ENCODE peak calls at places on chromosome 14, in seven cellular contexts. One of them, this sample, is unnamed.

GRCh38 chr14:58820032-58820431 is 182.3 kb downstream of the DACT1 start:
- DNase-seq in AG09319: no peak
- DNase-seq in neural crest cell: no peak
- DNase-seq in mucosa of descending colon: no peak
- DNase-seq in AG09309: no peak
- DNase-seq in HL-60: no peak
- DNase-seq in lung: no peak
- DNase-seq in this sample: no peak

GRCh38 chr14:77128414-77128891 is 13.1 kb downstream of the ZDHHC22 start:
- DNase-seq in mucosa of descending colon: no peak
- DNase-seq in AG09309: no peak
- DNase-seq in HL-60: no peak
- DNase-seq in lung: no peak
- DNase-seq in neural crest cell: no peak
- DNase-seq in AG09319: no peak
- DNase-seq in this sample: no peak

GRCh38 chr14:59918824-59919581 is 941 bp upstream of the LRRC9 start:
- DNase-seq in HL-60: no peak
- DNase-seq in AG09309: no peak
- DNase-seq in lung: no peak
- DNase-seq in neural crest cell: no peak
- DNase-seq in mucosa of descending colon: peak; percentile 24
- DNase-seq in AG09319: peak; percentile 3
- DNase-seq in this sample: peak; percentile 20

GRCh38 chr14:88877192-88877591 is 52.7 kb downstream of the TTC8 start:
- DNase-seq in AG09309: no peak
- DNase-seq in lung: no peak
- DNase-seq in HL-60: no peak
- DNase-seq in neural crest cell: no peak
- DNase-seq in mucosa of descending colon: no peak
- DNase-seq in AG09319: no peak
- DNase-seq in this sample: no peak

GRCh38 chr14:70707138-70708038 is 65.7 kb downstream of the TTC9 start:
- DNase-seq in neural crest cell: no peak
- DNase-seq in AG09309: peak; percentile 23
- DNase-seq in lung: peak; percentile 49
- DNase-seq in mucosa of descending colon: no peak
- DNase-seq in HL-60: no peak
- DNase-seq in AG09319: no peak
- DNase-seq in this sample: no peak

GRCh38 chr14:53542692-53543091 is 389.6 kb upstream of the DDHD1 start:
- DNase-seq in lung: peak; percentile 35
- DNase-seq in AG09309: no peak
- DNase-seq in HL-60: no peak
- DNase-seq in neural crest cell: no peak
- DNase-seq in AG09319: no peak
- DNase-seq in mucosa of descending colon: no peak
- DNase-seq in this sample: peak; percentile 59

GRCh38 chr14:38197001-38197760 is 10.5 kb upstream of the SSTR1 start:
- DNase-seq in neural crest cell: no peak
- DNase-seq in lung: no peak
- DNase-seq in mucosa of descending colon: no peak
- DNase-seq in AG09309: no peak
- DNase-seq in HL-60: no peak
- DNase-seq in AG09319: peak; percentile 75
- DNase-seq in this sample: peak; percentile 33

GRCh38 chr14:64654931-64655330 is 49.3 kb upstream of the PLEKHG3 start:
- DNase-seq in HL-60: peak; percentile 37
- DNase-seq in neural crest cell: no peak
- DNase-seq in AG09319: no peak
- DNase-seq in AG09309: no peak
- DNase-seq in mucosa of descending colon: no peak
- DNase-seq in lung: no peak
- DNase-seq in this sample: peak; percentile 83

GRCh38 chr14:32254952-32255679 is 52.0 kb upstream of the RNU6-8 start:
- DNase-seq in neural crest cell: peak; percentile 66
- DNase-seq in AG09319: peak; percentile 52
- DNase-seq in lung: peak; percentile 64
- DNase-seq in AG09309: peak; percentile 28
- DNase-seq in mucosa of descending colon: peak; percentile 66
- DNase-seq in HL-60: peak; percentile 29
- DNase-seq in this sample: peak; percentile 75

GRCh38 chr14:101939771-101940170 is 24.6 kb upstream of the DYNC1H1 start:
- DNase-seq in lung: no peak
- DNase-seq in HL-60: no peak
- DNase-seq in mucosa of descending colon: no peak
- DNase-seq in neural crest cell: no peak
- DNase-seq in AG09319: no peak
- DNase-seq in AG09309: no peak
- DNase-seq in this sample: no peak

GRCh38 chr14:103540816-103541493 is 12.0 kb downstream of the TRMT61A start:
- DNase-seq in HL-60: no peak
- DNase-seq in AG09309: no peak
- DNase-seq in neural crest cell: no peak
- DNase-seq in mucosa of descending colon: peak; percentile 45
- DNase-seq in AG09319: no peak
- DNase-seq in lung: no peak
- DNase-seq in this sample: no peak

GRCh38 chr14:87043667-87044200 is 949.2 kb downstream of the GALC start:
- DNase-seq in AG09319: no peak
- DNase-seq in HL-60: no peak
- DNase-seq in mucosa of descending colon: no peak
- DNase-seq in AG09309: no peak
- DNase-seq in lung: no peak
- DNase-seq in neural crest cell: no peak
- DNase-seq in this sample: no peak

GRCh38 chr14:105952222-105952621 is 425.8 kb downstream of the TMEM121 start:
- DNase-seq in neural crest cell: no peak
- DNase-seq in AG09309: no peak
- DNase-seq in HL-60: no peak
- DNase-seq in lung: peak; percentile 24
- DNase-seq in AG09319: no peak
- DNase-seq in mucosa of descending colon: no peak
- DNase-seq in this sample: no peak

GRCh38 chr14:78644824-78645559 is 474.8 kb downstream of the NRXN3 start:
- DNase-seq in AG09319: no peak
- DNase-seq in AG09309: no peak
- DNase-seq in lung: no peak
- DNase-seq in neural crest cell: no peak
- DNase-seq in mucosa of descending colon: no peak
- DNase-seq in HL-60: no peak
- DNase-seq in this sample: no peak

GRCh38 chr14:65439117-65439516 is 26.6 kb downstream of the FUT8 start:
- DNase-seq in neural crest cell: no peak
- DNase-seq in mucosa of descending colon: no peak
- DNase-seq in AG09309: no peak
- DNase-seq in AG09319: no peak
- DNase-seq in HL-60: no peak
- DNase-seq in lung: no peak
- DNase-seq in this sample: no peak

GRCh38 chr14:71932229-71932951 is at the start of gene RGS6:
- DNase-seq in neural crest cell: peak; percentile 30
- DNase-seq in AG09319: no peak
- DNase-seq in HL-60: no peak
- DNase-seq in mucosa of descending colon: peak; percentile 68
- DNase-seq in AG09309: no peak
- DNase-seq in lung: peak; percentile 29
- DNase-seq in this sample: no peak

DNA sequence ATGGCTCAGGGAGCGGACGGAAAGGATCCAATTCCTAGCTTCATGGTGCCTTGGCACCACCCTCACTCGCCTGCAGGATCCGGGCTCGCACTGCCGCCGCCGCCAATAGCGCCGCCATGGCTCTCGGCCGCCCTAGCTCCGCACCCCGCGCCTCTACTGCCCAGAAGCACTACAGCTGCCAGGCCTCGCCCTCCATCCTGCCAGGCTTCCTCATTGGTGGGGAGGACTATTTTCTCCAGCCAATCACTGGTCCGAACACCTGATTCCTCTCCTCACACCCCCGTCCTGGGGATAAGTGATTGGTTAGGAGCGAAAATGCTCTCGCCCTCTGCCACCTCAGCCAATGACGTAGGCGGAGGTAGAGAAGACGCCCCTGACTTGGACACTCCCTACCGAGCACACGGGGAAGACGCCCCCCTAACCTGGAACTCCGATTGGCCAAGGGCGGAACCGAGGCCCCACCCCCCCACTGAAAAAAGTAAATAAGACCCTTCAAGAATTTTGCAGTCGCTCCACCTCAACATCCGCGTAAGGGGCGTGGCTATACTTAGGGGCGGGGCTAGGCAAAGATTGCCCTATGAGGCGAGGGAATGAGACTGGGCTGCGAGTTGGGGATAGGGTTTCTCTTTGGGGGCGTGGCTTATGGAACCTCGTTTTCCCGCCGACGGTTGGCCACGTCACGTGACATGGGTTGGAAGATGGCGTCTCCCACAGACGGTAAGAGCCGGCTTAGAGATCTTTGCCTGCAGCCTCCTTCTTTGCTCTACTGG is at the start of the genes ALDH6A1 and LIN52:
- DNase-seq in AG09309: peak; percentile 100
- DNase-seq in lung: peak; percentile 100
- DNase-seq in HL-60: peak; percentile 98
- DNase-seq in mucosa of descending colon: peak; percentile 97
- DNase-seq in AG09319: peak; percentile 100
- DNase-seq in neural crest cell: peak; percentile 99
- DNase-seq in this sample: peak; percentile 100
- TF ChIP-seq CTCF in AG09309: no peak
- TF ChIP-seq CTCF in lung: no peak
- TF ChIP-seq CTCF in HL-60: no peak
- TF ChIP-seq CTCF in mucosa of descending colon: peak; percentile 0
- TF ChIP-seq CTCF in AG09319: no peak
- TF ChIP-seq CTCF in neural crest cell: no peak
- TF ChIP-seq CTCF in this sample: no peak

DNA sequence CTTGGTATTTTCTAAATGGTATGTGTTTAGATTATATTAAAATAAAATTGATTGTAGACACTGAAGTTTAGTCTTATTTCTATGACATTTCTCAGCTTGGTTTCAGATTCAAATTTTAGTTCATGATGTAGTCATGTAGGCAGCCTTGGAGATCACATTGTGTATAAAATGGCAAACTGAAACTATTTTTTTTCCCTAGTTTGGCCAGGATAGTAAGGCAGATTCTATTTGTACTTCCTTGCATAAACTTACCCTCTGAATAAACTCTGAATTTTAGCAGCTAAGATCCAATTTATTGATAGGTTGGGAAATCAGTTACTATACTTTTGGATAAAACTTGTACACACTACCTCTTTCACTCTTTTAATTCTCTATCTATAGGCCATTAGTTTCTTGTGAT is 30.4 kb downstream of the PAPOLA start:
- DNase-seq in AG09309: no peak
- DNase-seq in HL-60: no peak
- DNase-seq in AG09319: no peak
- DNase-seq in lung: no peak
- DNase-seq in mucosa of descending colon: no peak
- DNase-seq in neural crest cell: no peak
- DNase-seq in this sample: no peak
- TF ChIP-seq CTCF in AG09309: no peak
- TF ChIP-seq CTCF in HL-60: no peak
- TF ChIP-seq CTCF in AG09319: no peak
- TF ChIP-seq CTCF in lung: no peak
- TF ChIP-seq CTCF in mucosa of descending colon: no peak
- TF ChIP-seq CTCF in neural crest cell: no peak
- TF ChIP-seq CTCF in this sample: no peak

DNA sequence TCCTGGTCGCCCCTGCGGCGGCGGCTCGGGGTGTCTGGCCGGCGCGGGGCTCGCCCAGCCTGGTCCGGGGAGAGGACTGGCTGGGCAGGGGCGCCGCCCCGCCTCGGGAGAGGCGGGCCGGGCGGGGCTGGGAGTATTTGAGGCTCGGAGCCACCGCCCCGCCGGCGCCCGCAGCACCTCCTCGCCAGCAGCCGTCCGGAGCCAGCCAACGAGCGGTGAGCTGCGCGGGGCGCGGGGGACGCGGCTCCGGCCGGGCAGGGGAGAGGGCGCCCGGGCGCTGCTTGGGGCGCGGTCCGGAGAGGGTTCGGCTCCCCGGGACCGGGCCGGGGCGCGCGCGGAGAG is at the start of gene LGALS3:
- DNase-seq in AG09309: no peak
- DNase-seq in neural crest cell: no peak
- DNase-seq in mucosa of descending colon: peak; percentile 91
- DNase-seq in AG09319: no peak
- DNase-seq in HL-60: no peak
- DNase-seq in lung: peak; percentile 74
- DNase-seq in this sample: peak; percentile 69
- TF ChIP-seq CTCF in AG09309: no peak
- TF ChIP-seq CTCF in neural crest cell: no peak
- TF ChIP-seq CTCF in mucosa of descending colon: no peak
- TF ChIP-seq CTCF in AG09319: no peak
- TF ChIP-seq CTCF in HL-60: no peak
- TF ChIP-seq CTCF in lung: no peak
- TF ChIP-seq CTCF in this sample: no peak

GRCh38 chr14:68936476-68936875 is 42.6 kb downstream of the ACTN1 start:
- DNase-seq in lung: no peak
- DNase-seq in mucosa of descending colon: no peak
- DNase-seq in AG09319: no peak
- DNase-seq in HL-60: no peak
- DNase-seq in AG09309: no peak
- DNase-seq in neural crest cell: no peak
- DNase-seq in this sample: no peak

GRCh38 chr14:68938515-68939423 is 40.3 kb downstream of the ACTN1 start:
- DNase-seq in AG09309: no peak
- DNase-seq in AG09319: no peak
- DNase-seq in lung: no peak
- DNase-seq in HL-60: no peak
- DNase-seq in neural crest cell: no peak
- DNase-seq in mucosa of descending colon: peak; percentile 76
- DNase-seq in this sample: peak; percentile 55

GRCh38 chr14:68936980-68937379 is 42.1 kb downstream of the ACTN1 start:
- DNase-seq in HL-60: no peak
- DNase-seq in AG09319: no peak
- DNase-seq in AG09309: no peak
- DNase-seq in lung: no peak
- DNase-seq in neural crest cell: no peak
- DNase-seq in mucosa of descending colon: no peak
- DNase-seq in this sample: no peak

GRCh38 chr14:68939424-68939892 is 39.6 kb downstream of the ACTN1 start:
- DNase-seq in AG09309: no peak
- DNase-seq in AG09319: no peak
- DNase-seq in lung: no peak
- DNase-seq in HL-60: no peak
- DNase-seq in neural crest cell: no peak
- DNase-seq in mucosa of descending colon: no peak
- DNase-seq in this sample: peak; percentile 60

DNA sequence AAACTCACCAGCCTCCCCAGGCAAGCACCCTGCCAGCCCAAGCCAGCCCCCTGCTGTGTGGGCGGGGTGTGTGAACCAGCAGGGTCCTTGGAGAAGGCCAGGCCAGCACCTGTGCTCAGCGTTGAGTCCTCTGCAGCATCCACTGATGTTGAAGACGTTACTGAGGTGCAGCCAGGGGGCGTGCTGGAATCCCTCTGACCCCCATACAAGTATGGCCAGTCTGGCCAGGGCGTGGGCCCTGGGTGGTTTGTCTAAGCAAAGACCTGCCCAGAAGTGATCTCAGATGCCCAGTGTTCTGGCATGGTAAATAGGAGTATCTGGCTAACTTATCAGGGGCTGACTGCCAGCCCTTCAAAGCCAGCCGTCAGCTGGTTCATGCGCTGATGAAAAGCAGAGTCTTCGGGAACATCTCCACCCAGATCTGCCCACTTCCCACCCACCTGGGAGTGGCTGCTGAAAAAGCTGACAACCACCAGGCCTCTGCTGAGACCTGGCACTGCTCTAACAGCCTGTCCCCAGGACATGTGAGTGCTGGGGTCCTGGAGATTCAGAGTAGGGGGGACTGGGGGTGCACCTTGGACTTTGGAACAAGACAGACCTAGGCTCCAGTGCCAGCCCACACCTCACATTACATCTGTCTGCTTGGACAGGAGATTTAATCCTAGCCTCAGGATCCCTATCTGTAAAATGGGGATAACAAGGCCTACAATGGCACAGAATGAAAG is 41.1 kb downstream of the ACTN1 start:
- DNase-seq in mucosa of descending colon: peak; percentile 83
- DNase-seq in neural crest cell: no peak
- DNase-seq in AG09309: no peak
- DNase-seq in lung: no peak
- DNase-seq in HL-60: no peak
- DNase-seq in AG09319: no peak
- DNase-seq in this sample: peak; percentile 59
- TF ChIP-seq CTCF in mucosa of descending colon: peak; percentile 13
- TF ChIP-seq CTCF in neural crest cell: no peak
- TF ChIP-seq CTCF in AG09309: peak; percentile 23
- TF ChIP-seq CTCF in lung: no peak
- TF ChIP-seq CTCF in HL-60: no peak
- TF ChIP-seq CTCF in AG09319: peak; percentile 45
- TF ChIP-seq CTCF in this sample: peak; percentile 51

This sample was measured in fibroblast of villous mesenchyme.